ENCODE peak calls at places on chromosomes 1 and 21, in five cellular contexts. N is GM12865, L is fibroblast of mammary gland, W is body of pancreas, Y is prostate gland. Q is an unnamed sample.

GRCh38 chr1:225754940-225755635 is 22.5 kb upstream of the SRP9 start:
- DNase-seq in N (no peak), L (peak; percentile 96), W (peak; percentile 76), Y (no peak), Q (peak; percentile 96)

GRCh38 chr1:159938221-159938852 is 7.1 kb downstream of the IGSF9 start:
- DNase-seq in N (peak; percentile 36), L (no peak), W (no peak), Y (no peak), Q (no peak)

GRCh38 chr1:38026592-38027200 is 14.2 kb downstream of the UTP11 start:
- DNase-seq in N (peak; percentile 72), L (peak; percentile 61), W (peak; percentile 64), Y (peak; percentile 69), Q (peak; percentile 62)

GRCh38 chr1:227753999-227754764 is 18.9 kb downstream of the SNAP47 start:
- DNase-seq in N (no peak), L (peak; percentile 55), W (no peak), Y (no peak), Q (peak; percentile 74)

GRCh38 chr1:206705187-206705586 is 20.5 kb downstream of the MAPKAPK2 start:
- DNase-seq in N (no peak), L (peak; percentile 90), W (no peak), Y (no peak), Q (peak; percentile 84)

GRCh38 chr1:214491468-214492120 is 59.8 kb downstream of the PTPN14 start:
- DNase-seq in N (peak; percentile 3), L (no peak), W (no peak), Y (no peak), Q (no peak)

GRCh38 chr1:180278791-180279432 is 48.8 kb downstream of the LHX4 start:
- DNase-seq in N (no peak), L (no peak), W (no peak), Y (no peak), Q (no peak)

GRCh38 chr1:7678491-7679158 is 92.5 kb upstream of the VAMP3 start:
- DNase-seq in N (no peak), L (no peak), W (no peak), Y (no peak), Q (no peak)

GRCh38 chr21:46425061-46425460 is 33.6 kb upstream of the DIP2A start:
- DNase-seq in N (no peak), L (no peak), W (no peak), Y (no peak), Q (no peak)

GRCh38 chr1:213622365-213623087 is 365.2 kb upstream of the PROX1 start:
- DNase-seq in N (peak; percentile 56), L (no peak), W (no peak), Y (no peak), Q (no peak)

GRCh38 chr1:17596186-17596585 is 56.7 kb downstream of the ARHGEF10L start:
- DNase-seq in N (no peak), L (no peak), W (no peak), Y (no peak), Q (no peak)

GRCh38 chr1:176205322-176205914 is 1.7 kb downstream of the COP1 start:
- DNase-seq in N (peak; percentile 25), L (peak; percentile 51), W (no peak), Y (no peak), Q (no peak)

GRCh38 chr1:15957221-15958090 is 18.4 kb downstream of the ZBTB17 start:
- DNase-seq in N (no peak), L (no peak), W (no peak), Y (no peak), Q (no peak)

GRCh38 chr1:243264718-243265117 is 8.9 kb downstream of the SDCCAG8 start:
- DNase-seq in N (peak; percentile 38), L (peak; percentile 94), W (no peak), Y (no peak), Q (peak; percentile 82)

DNA sequence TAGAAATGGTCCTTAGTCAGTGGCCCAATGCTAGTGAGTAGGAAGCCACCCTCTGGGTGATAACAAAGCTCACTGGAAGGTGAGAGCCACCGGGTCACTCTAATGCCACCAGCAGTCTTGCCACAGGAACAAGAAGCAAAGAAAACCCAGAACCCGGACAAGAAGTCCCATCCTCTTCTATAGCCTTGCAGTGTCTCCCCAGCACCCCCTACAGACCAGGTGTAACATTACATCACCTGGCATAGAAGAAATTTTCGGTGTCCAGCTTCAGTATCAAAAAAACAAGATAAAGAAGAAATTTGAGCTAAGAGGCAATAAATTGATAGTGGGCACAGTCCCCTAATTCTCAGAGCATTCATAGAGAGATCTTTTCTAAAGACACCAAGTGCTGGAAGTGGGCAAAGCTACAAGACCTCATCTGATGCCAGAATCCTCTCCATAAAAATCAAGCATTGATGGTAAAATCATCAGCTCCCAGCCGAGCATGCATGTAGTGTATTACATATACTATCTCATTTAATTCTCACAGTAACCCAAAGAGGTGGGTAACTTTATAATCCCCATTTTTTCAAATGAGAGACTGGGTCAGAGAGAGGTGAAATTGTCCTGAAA is 491.0 kb downstream of the MATN1 start:
- DNase-seq in N (peak; percentile 27), L (peak; percentile 5), W (no peak), Y (no peak), Q (no peak)
- TF ChIP-seq CTCF in N (peak; percentile 79), L (peak; percentile 50), W (peak; percentile 37), Y (peak; percentile 27), Q (peak; percentile 40)

GRCh38 chr1:77382361-77382760 is 100.5 kb downstream of the AK5 start:
- DNase-seq in N (no peak), L (peak; percentile 9), W (no peak), Y (no peak), Q (no peak)

GRCh38 chr1:77383236-77383635 is 101.4 kb downstream of the AK5 start:
- DNase-seq in N (no peak), L (no peak), W (no peak), Y (no peak), Q (no peak)

GRCh38 chr1:77375541-77375940 is 93.7 kb downstream of the AK5 start:
- DNase-seq in N (no peak), L (no peak), W (no peak), Y (no peak), Q (no peak)

GRCh38 chr1:77375990-77376389 is 94.2 kb downstream of the AK5 start:
- DNase-seq in N (no peak), L (no peak), W (no peak), Y (no peak), Q (no peak)

DNA sequence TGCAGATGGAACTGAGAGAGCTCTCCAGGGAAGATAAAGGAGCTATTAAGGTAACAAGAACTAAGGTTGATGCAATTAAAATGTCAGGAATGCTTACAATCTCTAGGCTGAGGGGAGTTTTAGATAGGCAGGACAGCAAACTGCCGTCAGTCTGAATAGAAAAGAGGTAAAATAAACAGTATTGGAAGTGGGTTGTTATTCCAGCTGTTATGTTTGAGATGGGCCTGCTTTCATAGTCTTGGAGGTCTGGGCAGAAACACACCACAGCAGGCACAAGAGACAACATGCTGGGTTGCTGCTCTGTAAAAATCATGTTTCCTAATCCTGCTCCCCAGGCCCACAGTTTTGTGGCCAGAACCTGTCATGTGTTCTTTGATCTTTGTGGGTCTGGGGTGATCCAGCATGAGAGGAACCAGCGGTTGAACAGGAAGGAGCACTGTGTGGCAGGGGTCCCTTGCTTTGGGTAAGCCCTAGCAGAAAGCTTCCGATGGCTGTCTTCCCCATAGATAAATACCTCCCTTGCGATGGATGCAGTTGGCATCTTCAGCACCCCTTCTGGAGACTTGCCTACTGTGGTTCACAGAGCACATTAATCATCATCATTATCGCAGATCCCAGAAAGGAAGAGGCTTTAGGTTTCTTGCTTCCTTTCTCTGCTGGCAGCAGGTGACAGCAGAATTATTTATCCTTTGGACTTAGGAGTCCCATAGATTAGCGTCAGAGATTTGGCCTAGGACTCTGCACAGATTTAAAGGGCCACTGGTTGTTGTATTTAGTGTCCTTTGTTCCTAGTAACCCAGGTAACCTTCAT is 97.1 kb downstream of the AK5 start:
- DNase-seq in N (no peak), L (no peak), W (no peak), Y (no peak), Q (no peak)
- TF ChIP-seq CTCF in N (no peak), L (no peak), W (no peak), Y (no peak), Q (no peak)

GRCh38 chr1:2459757-2460156 is 16.3 kb upstream of the PLCH2 start:
- DNase-seq in N (no peak), L (peak; percentile 60), W (peak; percentile 22), Y (no peak), Q (no peak)
- TF ChIP-seq CTCF in N (no peak), L (peak; percentile 27), W (no peak), Y (peak; percentile 22), Q (no peak)

GRCh38 chr1:12142891-12143630 is 23.7 kb upstream of the TNFRSF1B start:
- DNase-seq in N (no peak), L (no peak), W (peak; percentile 66), Y (no peak), Q (no peak)

GRCh38 chr1:12142141-12142823 is 24.5 kb upstream of the TNFRSF1B start:
- DNase-seq in N (no peak), L (no peak), W (no peak), Y (no peak), Q (no peak)

GRCh38 chr1:12144236-12144635 is 22.6 kb upstream of the TNFRSF1B start:
- DNase-seq in N (no peak), L (no peak), W (no peak), Y (no peak), Q (no peak)

GRCh38 chr1:12144969-12145368 is 21.8 kb upstream of the TNFRSF1B start:
- DNase-seq in N (no peak), L (no peak), W (no peak), Y (no peak), Q (no peak)

DNA sequence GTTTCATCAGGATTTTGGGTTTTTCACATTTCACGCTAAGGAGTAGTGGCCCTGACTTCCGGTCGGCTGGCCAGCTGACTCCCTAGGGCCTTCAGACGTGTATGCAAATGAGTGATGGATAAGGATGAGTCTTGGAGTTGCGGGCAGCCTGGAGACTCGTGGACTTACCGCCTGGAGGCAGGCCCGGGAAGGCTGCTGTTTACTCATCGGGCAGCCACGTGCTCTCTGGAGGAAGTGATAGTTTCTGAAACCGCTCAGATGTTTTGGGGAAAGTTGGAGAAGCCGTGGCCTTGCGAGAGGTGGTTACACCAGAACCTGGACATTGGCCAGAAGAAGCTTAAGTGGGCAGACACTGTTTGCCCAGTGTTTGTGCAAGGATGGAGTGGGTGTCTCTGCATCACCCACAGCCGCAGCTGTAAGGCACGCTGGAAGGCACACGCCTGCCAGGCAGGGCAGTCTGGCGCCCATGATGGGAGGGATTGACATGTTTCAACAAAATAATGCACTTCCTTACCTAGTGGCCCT is 23.1 kb upstream of the TNFRSF1B start:
- DNase-seq in N (peak; percentile 63), L (peak; percentile 97), W (peak; percentile 82), Y (peak; percentile 33), Q (peak; percentile 99)
- TF ChIP-seq CTCF in N (no peak), L (no peak), W (no peak), Y (no peak), Q (no peak)

DNA sequence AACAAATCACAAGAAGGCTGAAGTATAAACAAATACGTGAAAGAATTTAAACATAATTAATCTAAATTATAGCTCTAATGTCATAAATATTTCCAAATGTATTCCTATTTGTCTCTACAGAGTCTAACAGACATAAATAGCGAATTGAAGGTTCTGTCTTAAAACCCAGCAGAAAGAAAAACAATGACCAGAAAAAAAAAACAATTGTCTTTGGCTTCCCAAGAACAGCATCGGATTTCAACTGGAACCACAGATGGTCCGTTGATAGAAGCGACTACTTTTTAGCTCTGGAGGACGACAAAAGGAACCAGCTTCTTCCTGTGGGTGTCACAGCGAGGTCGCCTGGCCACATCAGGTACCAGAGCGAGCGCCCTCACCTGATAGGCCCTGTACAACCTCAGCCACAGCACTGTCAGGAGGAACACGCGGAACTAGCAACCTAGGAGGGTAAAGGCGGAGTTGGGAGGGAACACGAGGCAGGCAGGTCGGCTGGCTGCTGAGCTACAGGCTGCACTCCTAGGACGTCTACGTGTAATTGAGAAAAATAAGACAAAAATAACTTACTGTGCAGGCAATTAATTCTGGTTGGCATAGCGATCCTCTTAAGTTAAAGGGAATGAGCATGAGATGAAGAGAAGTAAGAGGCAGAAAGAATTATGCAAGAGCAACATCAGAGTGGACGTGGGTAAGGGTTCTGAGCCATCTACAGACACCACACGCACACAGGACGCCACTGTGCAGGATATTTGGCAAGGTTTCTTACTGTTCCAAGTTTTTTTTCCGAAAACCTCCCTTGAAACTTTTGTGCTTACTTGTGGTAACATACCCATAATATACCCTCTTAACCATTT is 16.7 kb upstream of the PRDM15 start:
- DNase-seq in N (peak; percentile 48), L (no peak), W (no peak), Y (no peak), Q (no peak)
- TF ChIP-seq CTCF in N (no peak), L (no peak), W (no peak), Y (no peak), Q (no peak)